ENCODE peak calls at places on chromosomes 6 and 20, in seven cellular contexts. T, W, N, M, E, I and Z are unnamed samples.
A peak's percentile ranks its signal among the peaks of the same experiment; 100 is the strongest.

GRCh38 chr6:150491131-150491795 is 108.4 kb upstream of the PLEKHG1 start:
- DNase-seq in W (peak; percentile 38), N (no peak), T (no peak), I (no peak), M (no peak), E (no peak), Z (no peak)

GRCh38 chr20:63967330-63968135 is 2.2 kb downstream of the ZNF512B start:
- DNase-seq in E (peak; percentile 11), I (peak; percentile 16), M (no peak), N (no peak), T (no peak), W (no peak), Z (no peak)

GRCh38 chr6:13810688-13811446 is 3.5 kb downstream of the MCUR1 start:
- DNase-seq in N (no peak), E (no peak), M (no peak), W (no peak), I (no peak), T (no peak), Z (no peak)

GRCh38 chr20:59577037-59577808 is 27.1 kb upstream of the PHACTR3 start:
- DNase-seq in W (no peak), T (no peak), I (no peak), E (no peak), M (no peak), N (no peak), Z (no peak)

GRCh38 chr20:53735536-53736050 is 142.0 kb upstream of the ZNF217 start:
- DNase-seq in E (no peak), M (peak; percentile 68), W (peak; percentile 97), T (no peak), I (no peak), N (peak; percentile 76), Z (no peak)

GRCh38 chr6:101396552-101397173 is 3.2 kb downstream of the GRIK2 start:
- DNase-seq in N (peak; percentile 34), W (peak; percentile 70), E (peak; percentile 47), I (no peak), M (no peak), T (no peak), Z (peak; percentile 78)

GRCh38 chr20:47396762-47397476 is 40.4 kb upstream of the ZMYND8 start:
- DNase-seq in T (no peak), N (peak; percentile 22), M (no peak), E (no peak), I (no peak), W (peak; percentile 33), Z (no peak)

GRCh38 chr20:35283441-35284266 is 918 bp downstream of the EIF6 start:
- DNase-seq in W (no peak), N (no peak), I (no peak), T (no peak), E (no peak), M (peak; percentile 50), Z (no peak)

GRCh38 chr6:152669894-152670293 is 27.8 kb upstream of the MYCT1 start:
- DNase-seq in I (no peak), W (peak; percentile 67), E (no peak), N (peak; percentile 29), T (no peak), M (no peak), Z (no peak)

GRCh38 chr20:24762791-24763350 is 186.2 kb upstream of the CST7 start:
- DNase-seq in E (no peak), M (peak; percentile 3), I (no peak), W (no peak), N (no peak), T (no peak), Z (no peak)

GRCh38 chr6:147802400-147802799 is 293.9 kb downstream of the SAMD5 start:
- DNase-seq in M (no peak), E (no peak), T (no peak), W (peak; percentile 25), I (no peak), N (no peak), Z (no peak)

GRCh38 chr20:11186301-11187008 is 512.7 kb upstream of the JAG1 start:
- DNase-seq in E (no peak), I (no peak), M (no peak), T (no peak), N (no peak), W (no peak), Z (no peak)

GRCh38 chr6:170253910-170254269 is 37.0 kb downstream of the DLL1 start:
- DNase-seq in T (no peak), I (no peak), E (no peak), N (no peak), M (no peak), W (no peak), Z (no peak)

GRCh38 chr20:38162878-38163875 is 1.9 kb downstream of the TGM2 start:
- DNase-seq in T (no peak), M (no peak), I (no peak), E (no peak), N (no peak), W (no peak), Z (no peak)

GRCh38 chr6:12395898-12396297 is 105.7 kb downstream of the EDN1 start:
- DNase-seq in N (no peak), T (no peak), I (no peak), W (peak; percentile 41), E (no peak), M (no peak), Z (no peak)

GRCh38 chr6:53179961-53180651 is 31.5 kb upstream of the GCM1 start:
- DNase-seq in M (no peak), I (peak; percentile 50), T (peak; percentile 50), W (peak; percentile 94), N (no peak), E (peak; percentile 25), Z (no peak)

GRCh38 chr6:106486236-106486635 is 125.7 kb downstream of the CRYBG1 start:
- DNase-seq in N (no peak), T (no peak), W (peak; percentile 89), M (no peak), E (no peak), I (no peak), Z (no peak)

GRCh38 chr6:149846321-149846720 is 17.8 kb downstream of the LRP11 start:
- DNase-seq in I (peak; percentile 77), T (peak; percentile 75), E (no peak), M (no peak), W (peak; percentile 91), N (peak; percentile 39), Z (peak; percentile 69)

DNA sequence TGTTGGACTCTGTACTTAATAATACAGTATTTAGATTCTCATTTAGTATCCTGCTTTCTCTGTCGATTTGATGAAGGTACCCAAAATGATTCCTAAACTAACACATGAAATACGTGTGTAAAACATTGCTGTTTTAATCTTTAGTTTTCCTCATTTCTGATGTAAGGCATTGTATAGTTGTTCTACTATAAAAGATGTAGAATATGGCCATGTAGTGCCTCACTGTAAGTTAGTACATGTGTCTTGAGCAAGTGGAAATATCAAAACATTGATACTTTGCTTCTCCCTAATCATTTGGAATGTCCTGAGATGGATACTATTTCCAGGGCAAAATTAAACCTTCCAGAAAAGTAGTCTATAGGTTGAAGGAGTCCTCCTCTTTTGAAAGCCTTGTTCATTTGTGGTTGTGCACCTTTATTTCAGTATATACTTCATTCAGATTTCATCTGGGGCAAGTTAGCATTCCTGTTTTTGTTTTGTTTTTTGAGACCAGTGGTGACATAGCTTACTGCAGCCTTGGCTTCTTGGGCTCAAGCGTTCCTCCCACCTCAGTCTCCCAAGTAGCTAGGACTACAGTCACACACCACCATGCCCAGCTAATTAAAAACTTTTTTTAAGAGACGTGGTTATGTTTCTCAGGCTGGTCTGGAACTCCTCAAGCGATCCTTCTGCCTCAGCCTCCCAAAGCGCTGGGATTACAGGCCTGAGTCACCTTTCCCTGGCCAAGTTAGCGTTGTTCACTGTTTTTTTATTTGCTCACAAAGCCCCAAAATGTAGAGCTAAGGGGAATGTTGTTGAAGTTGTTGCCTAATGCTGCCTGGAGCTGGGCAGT is 11.6 kb downstream of the SRSF3 start:
- DNase-seq in T (no peak), N (no peak), E (no peak), I (no peak), M (no peak), W (peak; percentile 67), Z (no peak)
- TF ChIP-seq CTCF in T (no peak), N (no peak), E (no peak), I (no peak), M (no peak), W (peak; percentile 27), Z (no peak)

GRCh38 chr6:38929560-38929959 is 119.0 kb upstream of the GLP1R start:
- DNase-seq in E (no peak), I (no peak), T (no peak), W (no peak), M (no peak), N (no peak), Z (no peak)
- TF ChIP-seq CTCF in E (no peak), I (no peak), T (no peak), W (no peak), M (no peak), N (no peak), Z (no peak)

DNA sequence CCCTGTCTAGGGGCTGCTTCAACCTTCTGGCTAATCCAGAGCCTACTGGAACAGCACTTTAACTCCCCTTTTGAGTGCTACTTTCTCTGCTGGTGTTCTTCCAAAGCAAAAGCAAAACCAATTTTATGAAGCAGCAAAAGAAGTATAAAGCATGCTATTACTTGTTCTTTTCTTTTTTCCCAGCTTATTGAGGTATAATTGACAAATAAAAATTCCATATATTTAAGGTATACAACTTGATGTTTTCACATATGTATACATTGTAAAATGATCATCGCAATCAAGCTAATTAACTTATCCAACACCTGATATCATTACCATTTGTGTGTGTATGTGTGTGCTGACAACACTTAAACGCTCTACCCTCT is 14.9 kb downstream of the ID4 start:
- DNase-seq in T (no peak), I (no peak), N (no peak), W (no peak), E (no peak), M (no peak), Z (no peak)
- TF ChIP-seq CTCF in T (no peak), I (peak; percentile 5), N (no peak), W (no peak), E (no peak), M (no peak), Z (no peak)

GRCh38 chr6:138500867-138501446 is 1.7 kb upstream of the NHSL1 start:
- DNase-seq in W (peak; percentile 24), I (no peak), N (no peak), E (no peak), T (no peak), M (peak; percentile 25), Z (no peak)

GRCh38 chr6:138500045-138500665 is 861 bp upstream of the NHSL1 start:
- DNase-seq in W (no peak), E (no peak), T (no peak), N (no peak), M (no peak), I (no peak), Z (no peak)

GRCh38 chr6:138503881-138504680 is 4.8 kb upstream of the NHSL1 start:
- DNase-seq in E (no peak), I (no peak), M (no peak), T (no peak), W (peak; percentile 33), N (peak; percentile 44), Z (no peak)

GRCh38 chr6:138504764-138505689 is 5.7 kb upstream of the NHSL1 start:
- DNase-seq in W (no peak), I (no peak), N (no peak), M (peak; percentile 71), E (no peak), T (no peak), Z (no peak)

DNA sequence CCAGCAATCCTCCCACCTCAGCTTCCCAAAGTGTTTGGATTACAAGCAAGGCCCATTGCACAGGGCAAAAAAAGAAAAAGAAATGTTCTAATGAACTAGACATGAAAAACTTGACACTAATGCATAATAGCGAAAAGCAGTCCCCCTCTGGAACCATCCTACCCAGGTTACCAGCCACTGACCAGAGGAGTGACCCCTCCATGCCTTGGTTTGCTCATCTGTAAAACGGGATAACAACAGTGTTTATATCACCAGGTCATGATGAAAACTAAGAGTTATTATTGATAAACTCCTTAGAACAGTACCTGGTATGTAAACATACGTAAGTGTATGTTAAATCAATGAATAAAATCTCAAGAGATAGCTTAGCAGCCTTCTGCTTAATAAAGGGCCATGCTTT is 3.3 kb upstream of the NHSL1 start:
- DNase-seq in M (no peak), N (no peak), T (no peak), E (no peak), W (no peak), I (no peak), Z (no peak)
- TF ChIP-seq CTCF in M (no peak), N (no peak), T (no peak), E (no peak), W (no peak), I (no peak), Z (no peak)